ENCODE peak calls at places on chromosomes 5 and 9, in ten cellular contexts. M is breast epithelium; A is heart right ventricle; J is psoas muscle; U is AG04450; H is fibroblast of lung; T is CD8-positive, alpha-beta T cell; V is upper lobe of left lung; Q is tibial artery; B is sigmoid colon. R is an unnamed sample.
A peak's percentile ranks its signal among the peaks of the same experiment; 100 is the strongest.

GRCh38 chr5:180591249-180591887 is at the start of gene SCGB3A1:
- DNase-seq in M (no peak), A (no peak), J (no peak), U (no peak), H (no peak), T (no peak), V (peak; percentile 44), Q (no peak), B (peak; percentile 59), R (no peak)

GRCh38 chr5:132263548-132264261 is 6.2 kb downstream of the PDLIM4 start:
- DNase-seq in M (no peak), A (no peak), J (peak; percentile 80), U (peak; percentile 49), H (peak; percentile 94), T (no peak), V (peak; percentile 18), Q (no peak), B (peak; percentile 85), R (no peak)

GRCh38 chr9:27408523-27408922 is 111.6 kb upstream of the EQTN start:
- DNase-seq in M (no peak), A (no peak), J (no peak), U (no peak), H (no peak), T (no peak), V (no peak), Q (no peak), B (no peak), R (no peak)

GRCh38 chr9:92807757-92808725 is 43.4 kb upstream of the BICD2 start:
- DNase-seq in M (no peak), A (no peak), J (no peak), U (no peak), H (no peak), T (peak; percentile 16), V (no peak), Q (no peak), B (no peak), R (no peak)

GRCh38 chr9:18596920-18597319 is 123.0 kb downstream of the ADAMTSL1 start:
- DNase-seq in M (no peak), A (no peak), J (no peak), U (no peak), H (peak; percentile 53), T (no peak), V (no peak), Q (no peak), B (no peak), R (no peak)

GRCh38 chr9:87516222-87516930 is 18.7 kb downstream of the DAPK1 start:
- DNase-seq in M (no peak), A (peak; percentile 53), J (peak; percentile 44), U (no peak), H (peak; percentile 49), T (no peak), V (peak; percentile 85), Q (peak; percentile 69), B (peak; percentile 86), R (no peak)

GRCh38 chr9:6896562-6896961 is 138.8 kb downstream of the KDM4C start:
- DNase-seq in M (no peak), A (no peak), J (no peak), U (no peak), H (peak; percentile 17), T (no peak), V (no peak), Q (no peak), B (no peak), R (no peak)

GRCh38 chr5:122089096-122089495 is 11.0 kb upstream of the LOX start:
- DNase-seq in M (no peak), A (no peak), J (no peak), U (no peak), H (peak; percentile 73), T (no peak), V (no peak), Q (no peak), B (no peak), R (no peak)

GRCh38 chr5:74659172-74659571 is 18.6 kb upstream of the ENC1 start:
- DNase-seq in M (no peak), A (no peak), J (no peak), U (no peak), H (no peak), T (no peak), V (no peak), Q (no peak), B (no peak), R (no peak)

GRCh38 chr9:31412081-31412480 is 972.4 kb upstream of the ACO1 start:
- DNase-seq in M (no peak), A (no peak), J (no peak), U (no peak), H (no peak), T (no peak), V (no peak), Q (no peak), B (no peak), R (no peak)

GRCh38 chr9:34282096-34282495 is 47.0 kb downstream of the KIF24 start:
- DNase-seq in M (no peak), A (no peak), J (no peak), U (no peak), H (no peak), T (no peak), V (no peak), Q (no peak), B (no peak), R (no peak)

GRCh38 chr5:45507174-45507573 is 189.0 kb downstream of the HCN1 start:
- DNase-seq in M (no peak), A (no peak), J (no peak), U (no peak), H (no peak), T (no peak), V (no peak), Q (no peak), B (no peak), R (peak; percentile 82)

GRCh38 chr9:130295945-130296782 is 30.6 kb downstream of the HMCN2 start:
- DNase-seq in M (no peak), A (no peak), J (no peak), U (no peak), H (no peak), T (no peak), V (no peak), Q (no peak), B (no peak), R (no peak)

GRCh38 chr5:16642896-16643295 is 26.1 kb upstream of the RETREG1 start:
- DNase-seq in M (no peak), A (no peak), J (no peak), U (no peak), H (no peak), T (no peak), V (no peak), Q (no peak), B (no peak), R (no peak)
- H3K27me3 ChIP-seq in M (no peaks in the 10 kb centered on the region), A (no peaks in the 10 kb centered on the region), J (no peaks in the 10 kb centered on the region), U (peaks cover 7% of the 10 kb centered on the region), H (peaks cover 4% of the 10 kb centered on the region), T (no peaks in the 10 kb centered on the region), V (no peaks in the 10 kb centered on the region), Q (peaks cover 8% of the 10 kb centered on the region), B (no peaks in the 10 kb centered on the region), R (no peaks in the 10 kb centered on the region)

GRCh38 chr9:13090588-13090987 is 188.9 kb downstream of the MPDZ start:
- DNase-seq in M (no peak), A (no peak), J (no peak), U (no peak), H (no peak), T (no peak), V (no peak), Q (no peak), B (no peak), R (no peak)

GRCh38 chr9:13083366-13083765 is 196.1 kb downstream of the MPDZ start:
- DNase-seq in M (no peak), A (no peak), J (no peak), U (no peak), H (peak; percentile 6), T (no peak), V (no peak), Q (no peak), B (no peak), R (no peak)

GRCh38 chr9:13089721-13090120 is 189.8 kb downstream of the MPDZ start:
- DNase-seq in M (no peak), A (no peak), J (no peak), U (no peak), H (no peak), T (no peak), V (no peak), Q (no peak), B (no peak), R (no peak)

GRCh38 chr9:13083973-13084528 is 195.4 kb downstream of the MPDZ start:
- DNase-seq in M (no peak), A (no peak), J (no peak), U (peak; percentile 6), H (peak; percentile 75), T (no peak), V (no peak), Q (no peak), B (no peak), R (no peak)

DNA sequence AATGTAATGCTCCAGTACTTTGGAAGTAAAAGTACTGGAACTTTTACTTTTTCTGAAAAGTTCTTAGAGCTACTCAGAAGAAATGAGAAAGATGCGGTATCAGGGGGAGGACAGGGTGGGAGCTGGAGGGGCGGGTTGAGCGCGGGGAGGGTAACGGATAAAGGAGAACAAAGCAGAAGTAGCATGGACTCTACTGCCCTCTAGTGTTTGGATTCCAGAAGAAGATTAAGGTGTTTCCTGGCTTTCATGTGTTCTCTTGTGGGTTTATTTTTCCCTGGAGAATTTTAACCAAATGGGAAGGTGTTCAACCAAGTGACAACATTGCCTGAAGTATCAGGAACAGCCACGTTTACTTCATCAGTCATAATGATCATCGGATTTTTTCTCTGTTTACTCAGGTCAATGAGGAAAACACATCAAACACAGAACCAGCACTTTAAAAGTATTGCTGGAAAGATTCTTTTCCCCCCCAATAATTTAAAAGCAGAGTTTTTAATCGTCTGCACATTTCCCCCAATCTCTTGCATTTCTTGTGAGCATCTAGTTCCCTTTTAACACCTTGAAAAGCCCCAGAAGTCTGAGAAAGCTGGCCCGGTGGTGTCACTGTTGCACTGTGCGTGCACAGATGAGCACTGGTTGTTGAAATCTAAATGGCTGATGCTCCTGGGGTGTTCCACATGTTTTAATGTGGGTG is 190.6 kb downstream of the MPDZ start:
- DNase-seq in M (no peak), A (peak; percentile 13), J (no peak), U (peak; percentile 13), H (peak; percentile 51), T (no peak), V (no peak), Q (peak; percentile 25), B (no peak), R (peak; percentile 6)
- TF ChIP-seq CTCF in M (peak; percentile 65), A (peak; percentile 83), J (peak; percentile 77), U (peak; percentile 71), H (peak; percentile 50), T (no peak), V (peak; percentile 53), Q (peak; percentile 58), B (peak; percentile 78), R (peak; percentile 89)

DNA sequence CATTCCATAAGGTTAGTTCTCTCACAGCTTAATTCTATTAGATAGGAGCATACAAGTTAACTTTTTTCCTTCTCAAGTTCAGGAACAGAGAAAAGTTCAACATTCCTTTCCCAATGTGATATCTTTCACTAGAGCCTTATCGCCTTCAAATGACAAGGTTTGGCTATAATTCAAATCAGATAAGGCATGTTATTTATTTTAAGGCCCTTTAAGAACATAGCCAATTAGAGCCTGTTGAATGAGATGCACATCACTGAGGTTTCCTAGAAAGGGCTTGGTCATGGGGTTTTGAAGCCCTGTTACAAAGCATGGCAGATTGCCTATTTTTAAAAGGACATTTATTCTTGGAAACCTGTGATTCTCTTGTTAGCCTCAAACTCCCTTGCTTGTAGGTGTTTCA is 123.4 kb downstream of the BASP1 start:
- DNase-seq in M (no peak), A (no peak), J (no peak), U (no peak), H (peak; percentile 89), T (no peak), V (no peak), Q (no peak), B (no peak), R (no peak)
- H3K4me3 ChIP-seq in M (no peak overlapping the region), A (no peak overlapping the region), J (no peak overlapping the region), U (no peak overlapping the region), H (no peak overlapping the region), T (no peak overlapping the region), V (no peak overlapping the region), Q (no peak overlapping the region), B (no peak overlapping the region), R (no peak overlapping the region)

GRCh38 chr9:99822596-99823391 is 1.1 kb downstream of the NR4A3 start:
- DNase-seq in M (no peak), A (peak; percentile 33), J (peak; percentile 34), U (no peak), H (peak; percentile 53), T (peak; percentile 30), V (peak; percentile 27), Q (peak; percentile 34), B (peak; percentile 75), R (peak; percentile 37)
- H3K27me3 ChIP-seq in M (no peaks in the 10 kb centered on the region), A (peaks cover 6% of the 10 kb centered on the region), J (no peaks in the 10 kb centered on the region), U (peaks cover 14% of the 10 kb centered on the region), H (no peaks in the 10 kb centered on the region), T (peaks cover 28% of the 10 kb centered on the region), V (peaks cover 28% of the 10 kb centered on the region), Q (no peaks in the 10 kb centered on the region), B (no peaks in the 10 kb centered on the region), R (no peaks in the 10 kb centered on the region)

R was measured in dorsolateral prefrontal cortex.